ENCODE peak calls at places on chromosomes 6 and 20, in nine cellular contexts. One of them, this sample, is unnamed.

GRCh38 chr20:52192296-52193007 is 873 bp upstream of the ZFP64 start:
- DNase-seq in mucosa of descending colon: no peak
- DNase-seq in ascending aorta: no peak
- DNase-seq in fibroblast of villous mesenchyme: peak; percentile 7
- DNase-seq in brain microvascular endothelial cell: no peak
- DNase-seq in GM12865: peak; percentile 82
- DNase-seq in fibroblast of the aortic adventitia: peak; percentile 11
- DNase-seq in lung: no peak
- DNase-seq in fibroblast of pulmonary artery: peak; percentile 17
- DNase-seq in this sample: no peak

GRCh38 chr20:48986899-48987298 is 59.2 kb upstream of the CSE1L start:
- DNase-seq in ascending aorta: no peak
- DNase-seq in GM12865: no peak
- DNase-seq in fibroblast of the aortic adventitia: no peak
- DNase-seq in lung: no peak
- DNase-seq in fibroblast of pulmonary artery: peak; percentile 6
- DNase-seq in fibroblast of villous mesenchyme: no peak
- DNase-seq in brain microvascular endothelial cell: no peak
- DNase-seq in mucosa of descending colon: no peak
- DNase-seq in this sample: no peak

GRCh38 chr20:53660947-53661381 is 67.3 kb upstream of the ZNF217 start:
- DNase-seq in ascending aorta: no peak
- DNase-seq in fibroblast of villous mesenchyme: peak; percentile 46
- DNase-seq in fibroblast of the aortic adventitia: peak; percentile 50
- DNase-seq in brain microvascular endothelial cell: no peak
- DNase-seq in fibroblast of pulmonary artery: no peak
- DNase-seq in lung: no peak
- DNase-seq in GM12865: peak; percentile 85
- DNase-seq in mucosa of descending colon: no peak
- DNase-seq in this sample: no peak

GRCh38 chr6:145483191-145483996 is 251.9 kb downstream of the EPM2A start:
- DNase-seq in brain microvascular endothelial cell: no peak
- DNase-seq in lung: no peak
- DNase-seq in fibroblast of the aortic adventitia: no peak
- DNase-seq in fibroblast of pulmonary artery: peak; percentile 29
- DNase-seq in fibroblast of villous mesenchyme: no peak
- DNase-seq in mucosa of descending colon: no peak
- DNase-seq in GM12865: no peak
- DNase-seq in ascending aorta: no peak
- DNase-seq in this sample: no peak

GRCh38 chr6:110618591-110619267 is 142.3 kb upstream of the SLC22A16 start:
- DNase-seq in ascending aorta: no peak
- DNase-seq in fibroblast of villous mesenchyme: peak; percentile 3
- DNase-seq in lung: no peak
- DNase-seq in fibroblast of the aortic adventitia: peak; percentile 13
- DNase-seq in GM12865: peak; percentile 21
- DNase-seq in mucosa of descending colon: no peak
- DNase-seq in fibroblast of pulmonary artery: peak; percentile 18
- DNase-seq in brain microvascular endothelial cell: no peak
- DNase-seq in this sample: no peak

GRCh38 chr20:9032758-9033157 is 36.1 kb upstream of the PLCB4 start:
- DNase-seq in GM12865: no peak
- DNase-seq in lung: no peak
- DNase-seq in brain microvascular endothelial cell: no peak
- DNase-seq in ascending aorta: no peak
- DNase-seq in mucosa of descending colon: no peak
- DNase-seq in fibroblast of villous mesenchyme: no peak
- DNase-seq in fibroblast of pulmonary artery: no peak
- DNase-seq in fibroblast of the aortic adventitia: peak; percentile 31
- DNase-seq in this sample: no peak

GRCh38 chr6:129617986-129618385 is 92.0 kb downstream of the ARHGAP18 start:
- DNase-seq in fibroblast of villous mesenchyme: no peak
- DNase-seq in lung: no peak
- DNase-seq in mucosa of descending colon: no peak
- DNase-seq in fibroblast of pulmonary artery: peak; percentile 31
- DNase-seq in brain microvascular endothelial cell: no peak
- DNase-seq in GM12865: no peak
- DNase-seq in ascending aorta: no peak
- DNase-seq in fibroblast of the aortic adventitia: peak; percentile 49
- DNase-seq in this sample: no peak

GRCh38 chr20:8837396-8837795 is 231.5 kb upstream of the PLCB4 start:
- DNase-seq in ascending aorta: no peak
- DNase-seq in fibroblast of pulmonary artery: peak; percentile 71
- DNase-seq in fibroblast of villous mesenchyme: peak; percentile 65
- DNase-seq in GM12865: no peak
- DNase-seq in mucosa of descending colon: no peak
- DNase-seq in fibroblast of the aortic adventitia: peak; percentile 30
- DNase-seq in lung: no peak
- DNase-seq in brain microvascular endothelial cell: peak; percentile 44
- DNase-seq in this sample: no peak

GRCh38 chr6:139766796-139767195 is 392.3 kb upstream of the CITED2 start:
- DNase-seq in ascending aorta: no peak
- DNase-seq in fibroblast of pulmonary artery: no peak
- DNase-seq in fibroblast of the aortic adventitia: no peak
- DNase-seq in lung: no peak
- DNase-seq in fibroblast of villous mesenchyme: no peak
- DNase-seq in brain microvascular endothelial cell: no peak
- DNase-seq in GM12865: no peak
- DNase-seq in mucosa of descending colon: no peak
- DNase-seq in this sample: no peak

GRCh38 chr6:15246217-15247211 is 645 bp downstream of the JARID2 start:
- DNase-seq in fibroblast of villous mesenchyme: peak; percentile 63
- DNase-seq in fibroblast of the aortic adventitia: peak; percentile 47
- DNase-seq in ascending aorta: no peak
- DNase-seq in lung: no peak
- DNase-seq in fibroblast of pulmonary artery: peak; percentile 37
- DNase-seq in GM12865: no peak
- DNase-seq in brain microvascular endothelial cell: no peak
- DNase-seq in mucosa of descending colon: no peak
- DNase-seq in this sample: no peak

GRCh38 chr6:551405-551804 is 105.5 kb downstream of the HUS1B start:
- DNase-seq in fibroblast of villous mesenchyme: peak; percentile 45
- DNase-seq in GM12865: peak; percentile 10
- DNase-seq in brain microvascular endothelial cell: peak; percentile 65
- DNase-seq in fibroblast of pulmonary artery: peak; percentile 26
- DNase-seq in mucosa of descending colon: no peak
- DNase-seq in lung: no peak
- DNase-seq in ascending aorta: no peak
- DNase-seq in fibroblast of the aortic adventitia: peak; percentile 31
- DNase-seq in this sample: no peak

GRCh38 chr20:967796-968742 is 34.0 kb downstream of the RSPO4 start:
- DNase-seq in GM12865: peak; percentile 65
- DNase-seq in lung: no peak
- DNase-seq in fibroblast of pulmonary artery: peak; percentile 48
- DNase-seq in ascending aorta: no peak
- DNase-seq in fibroblast of the aortic adventitia: peak; percentile 39
- DNase-seq in mucosa of descending colon: no peak
- DNase-seq in brain microvascular endothelial cell: peak; percentile 19
- DNase-seq in fibroblast of villous mesenchyme: peak; percentile 23
- DNase-seq in this sample: no peak

GRCh38 chr6:86856937-86857563 is 80.3 kb upstream of the HTR1E start:
- DNase-seq in fibroblast of pulmonary artery: peak; percentile 40
- DNase-seq in mucosa of descending colon: no peak
- DNase-seq in fibroblast of the aortic adventitia: peak; percentile 50
- DNase-seq in fibroblast of villous mesenchyme: peak; percentile 33
- DNase-seq in ascending aorta: no peak
- DNase-seq in lung: no peak
- DNase-seq in GM12865: peak; percentile 52
- DNase-seq in brain microvascular endothelial cell: peak; percentile 69
- DNase-seq in this sample: peak; percentile 44

GRCh38 chr6:26216886-26217713 is 129.9 kb downstream of the HFE start:
- DNase-seq in fibroblast of the aortic adventitia: peak; percentile 88
- DNase-seq in fibroblast of pulmonary artery: peak; percentile 90
- DNase-seq in fibroblast of villous mesenchyme: peak; percentile 93
- DNase-seq in GM12865: peak; percentile 96
- DNase-seq in mucosa of descending colon: peak; percentile 87
- DNase-seq in lung: peak; percentile 61
- DNase-seq in ascending aorta: peak; percentile 76
- DNase-seq in brain microvascular endothelial cell: peak; percentile 90
- DNase-seq in this sample: peak; percentile 84

GRCh38 chr6:112781236-112781635 is 434.1 kb downstream of the RFPL4B start:
- DNase-seq in brain microvascular endothelial cell: peak; percentile 57
- DNase-seq in fibroblast of pulmonary artery: peak; percentile 78
- DNase-seq in GM12865: peak; percentile 3
- DNase-seq in fibroblast of the aortic adventitia: peak; percentile 35
- DNase-seq in ascending aorta: no peak
- DNase-seq in lung: no peak
- DNase-seq in fibroblast of villous mesenchyme: peak; percentile 39
- DNase-seq in mucosa of descending colon: no peak
- DNase-seq in this sample: no peak

GRCh38 chr20:45104786-45105185 is 3.9 kb upstream of the KCNS1 start:
- DNase-seq in fibroblast of the aortic adventitia: peak; percentile 73
- DNase-seq in GM12865: no peak
- DNase-seq in brain microvascular endothelial cell: peak; percentile 63
- DNase-seq in fibroblast of villous mesenchyme: peak; percentile 7
- DNase-seq in mucosa of descending colon: no peak
- DNase-seq in ascending aorta: no peak
- DNase-seq in lung: no peak
- DNase-seq in fibroblast of pulmonary artery: peak; percentile 83
- DNase-seq in this sample: no peak

GRCh38 chr6:132253906-132254305 is 147.4 kb downstream of the MOXD1 start:
- DNase-seq in mucosa of descending colon: no peak
- DNase-seq in fibroblast of the aortic adventitia: peak; percentile 25
- DNase-seq in GM12865: no peak
- DNase-seq in brain microvascular endothelial cell: no peak
- DNase-seq in fibroblast of villous mesenchyme: no peak
- DNase-seq in ascending aorta: no peak
- DNase-seq in fibroblast of pulmonary artery: peak; percentile 17
- DNase-seq in lung: no peak
- DNase-seq in this sample: no peak

GRCh38 chr20:62355527-62356142 is 11.5 kb downstream of the LAMA5 start:
- DNase-seq in lung: no peak
- DNase-seq in fibroblast of villous mesenchyme: no peak
- DNase-seq in fibroblast of pulmonary artery: peak; percentile 53
- DNase-seq in GM12865: no peak
- DNase-seq in brain microvascular endothelial cell: peak; percentile 55
- DNase-seq in fibroblast of the aortic adventitia: peak; percentile 40
- DNase-seq in ascending aorta: no peak
- DNase-seq in mucosa of descending colon: no peak
- DNase-seq in this sample: no peak

GRCh38 chr6:85354761-85355618 is 94.9 kb upstream of the NT5E start:
- DNase-seq in brain microvascular endothelial cell: peak; percentile 74
- DNase-seq in fibroblast of the aortic adventitia: peak; percentile 86
- DNase-seq in GM12865: peak; percentile 69
- DNase-seq in fibroblast of villous mesenchyme: peak; percentile 82
- DNase-seq in fibroblast of pulmonary artery: peak; percentile 80
- DNase-seq in lung: peak; percentile 67
- DNase-seq in mucosa of descending colon: peak; percentile 87
- DNase-seq in ascending aorta: peak; percentile 13
- DNase-seq in this sample: peak; percentile 84

GRCh38 chr6:160678744-160679401 is 14.8 kb upstream of the LPA start:
- DNase-seq in ascending aorta: no peak
- DNase-seq in fibroblast of the aortic adventitia: no peak
- DNase-seq in lung: no peak
- DNase-seq in mucosa of descending colon: no peak
- DNase-seq in GM12865: no peak
- DNase-seq in fibroblast of villous mesenchyme: no peak
- DNase-seq in fibroblast of pulmonary artery: no peak
- DNase-seq in brain microvascular endothelial cell: no peak
- DNase-seq in this sample: no peak
- H3K4me3 ChIP-seq in ascending aorta: no peak overlapping the region
- H3K4me3 ChIP-seq in fibroblast of the aortic adventitia: no peak overlapping the region
- H3K4me3 ChIP-seq in lung: no peak overlapping the region
- H3K4me3 ChIP-seq in mucosa of descending colon: no peak overlapping the region
- H3K4me3 ChIP-seq in GM12865: no peak overlapping the region
- H3K4me3 ChIP-seq in fibroblast of villous mesenchyme: no peak overlapping the region
- H3K4me3 ChIP-seq in fibroblast of pulmonary artery: no peak overlapping the region
- H3K4me3 ChIP-seq in brain microvascular endothelial cell: no peak overlapping the region
- H3K4me3 ChIP-seq in this sample: peak overlapping the region; percentile 4

GRCh38 chr6:114119056-114119455 is 148.1 kb upstream of the HDAC2 start:
- DNase-seq in fibroblast of pulmonary artery: no peak
- DNase-seq in ascending aorta: no peak
- DNase-seq in fibroblast of villous mesenchyme: no peak
- DNase-seq in mucosa of descending colon: no peak
- DNase-seq in lung: no peak
- DNase-seq in fibroblast of the aortic adventitia: no peak
- DNase-seq in GM12865: no peak
- DNase-seq in brain microvascular endothelial cell: no peak
- DNase-seq in this sample: no peak
- H3K4me3 ChIP-seq in fibroblast of pulmonary artery: no peak overlapping the region
- H3K4me3 ChIP-seq in ascending aorta: no peak overlapping the region
- H3K4me3 ChIP-seq in fibroblast of villous mesenchyme: no peak overlapping the region
- H3K4me3 ChIP-seq in mucosa of descending colon: no peak overlapping the region
- H3K4me3 ChIP-seq in lung: no peak overlapping the region
- H3K4me3 ChIP-seq in fibroblast of the aortic adventitia: no peak overlapping the region
- H3K4me3 ChIP-seq in GM12865: no peak overlapping the region
- H3K4me3 ChIP-seq in brain microvascular endothelial cell: no peak overlapping the region
- H3K4me3 ChIP-seq in this sample: no peak overlapping the region

GRCh38 chr20:46512943-46513844 is at the start of gene ZNF334:
- DNase-seq in mucosa of descending colon: peak; percentile 66
- DNase-seq in GM12865: peak; percentile 72
- DNase-seq in brain microvascular endothelial cell: peak; percentile 0
- DNase-seq in lung: peak; percentile 73
- DNase-seq in ascending aorta: no peak
- DNase-seq in fibroblast of pulmonary artery: peak; percentile 35
- DNase-seq in fibroblast of the aortic adventitia: peak; percentile 6
- DNase-seq in fibroblast of villous mesenchyme: peak; percentile 27
- DNase-seq in this sample: peak; percentile 62
- H3K4me3 ChIP-seq in mucosa of descending colon: peak within 1 kb of the TSS; percentile 15
- H3K4me3 ChIP-seq in GM12865: peak within 1 kb of the TSS; percentile 85
- H3K4me3 ChIP-seq in brain microvascular endothelial cell: peak within 1 kb of the TSS; percentile 75
- H3K4me3 ChIP-seq in lung: peak within 1 kb of the TSS; percentile 65
- H3K4me3 ChIP-seq in ascending aorta: peak within 1 kb of the TSS; percentile 76
- H3K4me3 ChIP-seq in fibroblast of pulmonary artery: peak within 1 kb of the TSS; percentile 67
- H3K4me3 ChIP-seq in fibroblast of the aortic adventitia: peak within 1 kb of the TSS; percentile 64
- H3K4me3 ChIP-seq in fibroblast of villous mesenchyme: peak within 1 kb of the TSS; percentile 76
- H3K4me3 ChIP-seq in this sample: peak within 1 kb of the TSS; percentile 61

GRCh38 chr6:18392346-18392877 is 5.3 kb downstream of the RNF144B start:
- DNase-seq in ascending aorta: no peak
- DNase-seq in fibroblast of the aortic adventitia: no peak
- DNase-seq in mucosa of descending colon: no peak
- DNase-seq in brain microvascular endothelial cell: no peak
- DNase-seq in fibroblast of pulmonary artery: no peak
- DNase-seq in fibroblast of villous mesenchyme: no peak
- DNase-seq in GM12865: no peak
- DNase-seq in lung: no peak
- DNase-seq in this sample: no peak

GRCh38 chr6:18391018-18391417 is 3.9 kb downstream of the RNF144B start:
- DNase-seq in lung: no peak
- DNase-seq in fibroblast of pulmonary artery: no peak
- DNase-seq in fibroblast of the aortic adventitia: no peak
- DNase-seq in brain microvascular endothelial cell: no peak
- DNase-seq in mucosa of descending colon: no peak
- DNase-seq in ascending aorta: no peak
- DNase-seq in fibroblast of villous mesenchyme: no peak
- DNase-seq in GM12865: no peak
- DNase-seq in this sample: no peak

GRCh38 chr6:18389479-18389878 is 2.3 kb downstream of the RNF144B start:
- DNase-seq in mucosa of descending colon: no peak
- DNase-seq in GM12865: no peak
- DNase-seq in lung: no peak
- DNase-seq in fibroblast of villous mesenchyme: peak; percentile 43
- DNase-seq in ascending aorta: no peak
- DNase-seq in brain microvascular endothelial cell: no peak
- DNase-seq in fibroblast of pulmonary artery: no peak
- DNase-seq in fibroblast of the aortic adventitia: peak; percentile 74
- DNase-seq in this sample: no peak

GRCh38 chr6:18388942-18389341 is 1.8 kb downstream of the RNF144B start:
- DNase-seq in lung: no peak
- DNase-seq in ascending aorta: no peak
- DNase-seq in fibroblast of pulmonary artery: peak; percentile 56
- DNase-seq in brain microvascular endothelial cell: peak; percentile 62
- DNase-seq in fibroblast of villous mesenchyme: peak; percentile 20
- DNase-seq in GM12865: no peak
- DNase-seq in fibroblast of the aortic adventitia: peak; percentile 72
- DNase-seq in mucosa of descending colon: no peak
- DNase-seq in this sample: no peak

GRCh38 chr6:18390476-18390875 is 3.3 kb downstream of the RNF144B start:
- DNase-seq in fibroblast of villous mesenchyme: no peak
- DNase-seq in fibroblast of pulmonary artery: no peak
- DNase-seq in brain microvascular endothelial cell: no peak
- DNase-seq in ascending aorta: no peak
- DNase-seq in mucosa of descending colon: no peak
- DNase-seq in lung: no peak
- DNase-seq in fibroblast of the aortic adventitia: no peak
- DNase-seq in GM12865: no peak
- DNase-seq in this sample: no peak
- H3K4me3 ChIP-seq in fibroblast of villous mesenchyme: no peak overlapping the region
- H3K4me3 ChIP-seq in fibroblast of pulmonary artery: no peak overlapping the region
- H3K4me3 ChIP-seq in brain microvascular endothelial cell: no peak overlapping the region
- H3K4me3 ChIP-seq in ascending aorta: peak overlapping the region; percentile 67
- H3K4me3 ChIP-seq in mucosa of descending colon: no peak overlapping the region
- H3K4me3 ChIP-seq in lung: no peak overlapping the region
- H3K4me3 ChIP-seq in fibroblast of the aortic adventitia: no peak overlapping the region
- H3K4me3 ChIP-seq in GM12865: no peak overlapping the region
- H3K4me3 ChIP-seq in this sample: peak overlapping the region; percentile 18